ENCODE peak calls at places on chromosomes 2 and 18, in five cellular contexts. T, C, I, W and P are unnamed samples.

GRCh38 chr2:203534486-203535077 is 519 bp downstream of the RAPH1 start:
- DNase-seq in I (peak), W (no peak), T (peak), C (peak), P (peak)

GRCh38 chr18:58042826-58043362 is 1.1 kb upstream of the NEDD4L start:
- DNase-seq in T (no peak), W (no peak), C (no peak), I (no peak), P (peak)

GRCh38 chr18:26407721-26408601 is 140.4 kb downstream of the KCTD1 start:
- DNase-seq in T (no peak), W (no peak), I (no peak), C (no peak), P (no peak)

GRCh38 chr2:147026261-147026660 is 818.6 kb upstream of the ACVR2A start:
- DNase-seq in W (no peak), I (no peak), C (no peak), T (no peak), P (no peak)

GRCh38 chr2:197090713-197091367 is 164.3 kb upstream of the PGAP1 start:
- DNase-seq in C (no peak), W (no peak), I (no peak), T (no peak), P (no peak)

GRCh38 chr18:9008203-9008708 is 94.2 kb upstream of the NDUFV2 start:
- DNase-seq in I (no peak), T (no peak), W (no peak), C (no peak), P (no peak)

GRCh38 chr2:65033178-65033577 is 23.0 kb upstream of the CEP68 start:
- DNase-seq in I (peak), W (no peak), C (no peak), T (no peak), P (no peak)

GRCh38 chr2:100750143-100750542 is 69.8 kb upstream of the NPAS2 start:
- DNase-seq in I (no peak), T (no peak), W (no peak), C (no peak), P (no peak)

GRCh38 chr2:229752970-229753729 is 38.8 kb upstream of the DNER start:
- DNase-seq in T (no peak), I (no peak), C (no peak), W (no peak), P (no peak)

GRCh38 chr2:219125225-219125885 is 35.3 kb downstream of the NHEJ1 start:
- DNase-seq in W (peak), T (no peak), I (peak), C (no peak), P (no peak)

GRCh38 chr18:74084184-74084583 is 63.5 kb downstream of the FBXO15 start:
- DNase-seq in T (no peak), I (no peak), W (no peak), C (no peak), P (no peak)

GRCh38 chr2:173023718-173024117 is 51.9 kb upstream of the MAP3K20 start:
- DNase-seq in T (no peak), I (no peak), W (no peak), C (no peak), P (no peak)

GRCh38 chr2:55111570-55112228 is 61.4 kb upstream of the RTN4 start:
- DNase-seq in T (peak), C (no peak), I (peak), W (peak), P (peak)

GRCh38 chr18:79394438-79395307 is 1.1 kb upstream of the NFATC1 start:
- DNase-seq in C (peak), W (no peak), I (peak), T (peak), P (no peak)

GRCh38 chr2:232321156-232321816 is 57.3 kb upstream of the ALPP start:
- DNase-seq in T (no peak), C (peak), I (no peak), W (no peak), P (no peak)

GRCh38 chr2:118774458-118775133 is 72.9 kb downstream of the EN1 start:
- DNase-seq in T (peak), I (peak), W (peak), C (no peak), P (no peak)

GRCh38 chr2:106581755-106582430 is 94.7 kb downstream of the CD8B2 start:
- DNase-seq in W (peak), T (peak), I (peak), C (peak), P (no peak)

GRCh38 chr18:73891572-73892421 is 255.8 kb downstream of the FBXO15 start:
- DNase-seq in I (peak), C (no peak), W (no peak), T (no peak), P (no peak)

GRCh38 chr2:187397870-187398269 is 50.2 kb downstream of the CALCRL start:
- DNase-seq in W (no peak), C (no peak), I (no peak), T (no peak), P (no peak)

GRCh38 chr2:144507441-144508161 is 12.3 kb downstream of the ZEB2 start:
- DNase-seq in I (peak), C (no peak), W (no peak), T (no peak), P (no peak)

GRCh38 chr2:223270538-223270937 is 218.5 kb downstream of the KCNE4 start:
- DNase-seq in I (no peak), W (no peak), T (no peak), C (no peak), P (no peak)

GRCh38 chr2:105184420-105184819 is 57.1 kb upstream of the GPR45 start:
- DNase-seq in C (no peak), I (no peak), T (no peak), W (no peak), P (no peak)

GRCh38 chr18:70284976-70285610 is 3.8 kb upstream of the SOCS6 start:
- DNase-seq in W (no peak), I (no peak), C (no peak), T (no peak), P (no peak)

GRCh38 chr2:55157474-55157884 is 74.6 kb downstream of the CLHC1 start:
- DNase-seq in W (no peak), C (no peak), T (no peak), I (peak), P (no peak)

GRCh38 chr2:2674836-2675235 is 343.8 kb upstream of the MYT1L start:
- DNase-seq in T (no peak), C (no peak), I (no peak), W (no peak), P (no peak)

GRCh38 chr18:27004056-27004829 is 138.7 kb upstream of the AQP4 start:
- DNase-seq in C (no peak), I (no peak), W (no peak), T (no peak), P (no peak)

GRCh38 chr2:61283443-61284160 is 121.6 kb downstream of the C2orf74 start:
- DNase-seq in T (no peak), C (no peak), W (no peak), I (no peak), P (no peak)

GRCh38 chr18:39776766-39777165 is 2178.3 kb upstream of the PIK3C3 start:
- DNase-seq in C (no peak), I (no peak), W (no peak), T (no peak), P (no peak)

GRCh38 chr18:62763101-62763521 is 47.8 kb downstream of the PHLPP1 start:
- DNase-seq in W (no peak), C (no peak), I (peak), T (no peak), P (no peak)

GRCh38 chr2:95158891-95159619 is 593 bp downstream of the ZNF514 start:
- DNase-seq in T (peak), I (peak), W (no peak), C (peak), P (peak)

GRCh38 chr2:64820901-64821300 is 167.2 kb upstream of the SERTAD2 start:
- DNase-seq in T (no peak), W (no peak), I (no peak), C (no peak), P (no peak)

GRCh38 chr2:47566207-47566858 is 163.4 kb downstream of the MSH2 start:
- DNase-seq in T (no peak), W (no peak), I (no peak), C (no peak), P (no peak)

GRCh38 chr18:9117980-9118841 is 15.7 kb downstream of the NDUFV2 start:
- DNase-seq in W (no peak), I (no peak), C (no peak), T (no peak), P (no peak)